ENCODE peak calls at places on chromosome 16, in eight cellular contexts. One of them, this sample, is unnamed.

GRCh38 chr16:57736419-57737281 is 1.1 kb downstream of the KATNB1 start:
- DNase-seq in H1: no peak
- DNase-seq in H54: peak
- DNase-seq in body of pancreas: peak
- DNase-seq in prostate gland: no peak
- DNase-seq in Peyer's patch: peak
- DNase-seq in A549: peak
- DNase-seq in ovary: no peak
- DNase-seq in this sample: no peak

GRCh38 chr16:54926166-54926838 is 4.4 kb upstream of the IRX5 start:
- DNase-seq in H1: no peak
- DNase-seq in H54: no peak
- DNase-seq in body of pancreas: no peak
- DNase-seq in prostate gland: no peak
- DNase-seq in Peyer's patch: no peak
- DNase-seq in A549: no peak
- DNase-seq in ovary: no peak
- DNase-seq in this sample: no peak

GRCh38 chr16:86252596-86252995 is 257.7 kb upstream of the FOXF1 start:
- DNase-seq in H1: peak
- DNase-seq in H54: peak
- DNase-seq in body of pancreas: no peak
- DNase-seq in prostate gland: no peak
- DNase-seq in Peyer's patch: no peak
- DNase-seq in A549: no peak
- DNase-seq in ovary: no peak
- DNase-seq in this sample: no peak

GRCh38 chr16:26857371-26857770 is 209.4 kb upstream of the C16orf82 start:
- DNase-seq in H1: no peak
- DNase-seq in H54: no peak
- DNase-seq in body of pancreas: no peak
- DNase-seq in prostate gland: no peak
- DNase-seq in Peyer's patch: no peak
- DNase-seq in A549: no peak
- DNase-seq in ovary: no peak
- DNase-seq in this sample: no peak

GRCh38 chr16:87052506-87052905 is 264.7 kb downstream of the C16orf95 start:
- DNase-seq in H1: no peak
- DNase-seq in H54: no peak
- DNase-seq in body of pancreas: no peak
- DNase-seq in prostate gland: no peak
- DNase-seq in Peyer's patch: no peak
- DNase-seq in A549: no peak
- DNase-seq in ovary: no peak
- DNase-seq in this sample: no peak

GRCh38 chr16:56912746-56913703 is 18.9 kb upstream of the HERPUD1 start:
- DNase-seq in H1: no peak
- DNase-seq in H54: no peak
- DNase-seq in body of pancreas: no peak
- DNase-seq in prostate gland: no peak
- DNase-seq in Peyer's patch: peak
- DNase-seq in A549: no peak
- DNase-seq in ovary: peak
- DNase-seq in this sample: no peak

GRCh38 chr16:2150418-2151187 is 2.2 kb downstream of the RAB26 start:
- DNase-seq in H1: peak
- DNase-seq in H54: peak
- DNase-seq in body of pancreas: peak
- DNase-seq in prostate gland: no peak
- DNase-seq in Peyer's patch: no peak
- DNase-seq in A549: peak
- DNase-seq in ovary: no peak
- DNase-seq in this sample: no peak

GRCh38 chr16:86994651-86995171 is 322.5 kb downstream of the C16orf95 start:
- DNase-seq in H1: no peak
- DNase-seq in H54: peak
- DNase-seq in body of pancreas: no peak
- DNase-seq in prostate gland: no peak
- DNase-seq in Peyer's patch: no peak
- DNase-seq in A549: peak
- DNase-seq in ovary: no peak
- DNase-seq in this sample: no peak

GRCh38 chr16:89958068-89958467 is 9.5 kb downstream of the DEF8 start:
- DNase-seq in H1: no peak
- DNase-seq in H54: peak
- DNase-seq in body of pancreas: peak
- DNase-seq in prostate gland: no peak
- DNase-seq in Peyer's patch: no peak
- DNase-seq in A549: peak
- DNase-seq in ovary: no peak
- DNase-seq in this sample: no peak

DNA sequence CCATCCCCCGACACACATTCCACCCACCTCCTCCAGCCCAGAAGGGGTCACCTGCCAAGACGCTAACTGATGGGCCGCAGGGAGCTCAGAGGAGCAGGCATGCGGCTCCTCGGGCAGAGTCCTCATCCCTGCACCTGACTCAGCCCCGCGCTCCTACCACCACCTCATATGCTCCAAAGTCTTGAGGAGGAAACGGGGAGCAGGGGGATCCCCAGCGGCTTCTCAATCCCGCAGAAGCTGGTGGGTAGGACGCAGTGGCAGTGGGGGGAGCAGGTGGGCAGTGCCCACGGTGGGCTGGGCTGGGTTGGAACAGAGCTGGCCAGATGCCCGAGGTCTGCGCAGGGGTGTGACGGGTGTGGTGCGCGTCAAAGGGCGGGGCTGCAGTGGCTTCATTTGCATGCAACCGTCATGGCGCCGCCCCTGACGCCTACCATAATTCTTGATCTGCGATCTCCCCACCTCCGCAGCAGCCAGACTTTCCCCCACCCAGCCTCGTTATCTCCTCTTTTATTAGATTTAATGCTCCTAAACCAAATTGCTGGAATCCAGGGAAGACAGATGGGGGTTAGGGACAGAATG is 39.0 kb upstream of the EMP2 start:
- DNase-seq in H1: no peak
- DNase-seq in H54: no peak
- DNase-seq in body of pancreas: peak
- DNase-seq in prostate gland: peak
- DNase-seq in Peyer's patch: peak
- DNase-seq in A549: no peak
- DNase-seq in ovary: no peak
- DNase-seq in this sample: no peak
- TF ChIP-seq POLR2A in H1: no peak
- TF ChIP-seq POLR2A in H54: no peak
- TF ChIP-seq POLR2A in body of pancreas: no peak
- TF ChIP-seq POLR2A in prostate gland: no peak
- TF ChIP-seq POLR2A in Peyer's patch: no peak
- TF ChIP-seq POLR2A in A549: no peak
- TF ChIP-seq POLR2A in ovary: no peak
- TF ChIP-seq POLR2A in this sample: no peak

GRCh38 chr16:67486805-67487204 is 3.5 kb upstream of the AGRP start:
- DNase-seq in H1: no peak
- DNase-seq in H54: no peak
- DNase-seq in body of pancreas: no peak
- DNase-seq in prostate gland: no peak
- DNase-seq in Peyer's patch: no peak
- DNase-seq in A549: no peak
- DNase-seq in ovary: no peak
- DNase-seq in this sample: no peak
- TF ChIP-seq POLR2A in H1: no peak
- TF ChIP-seq POLR2A in H54: no peak
- TF ChIP-seq POLR2A in body of pancreas: no peak
- TF ChIP-seq POLR2A in prostate gland: no peak
- TF ChIP-seq POLR2A in Peyer's patch: no peak
- TF ChIP-seq POLR2A in A549: no peak
- TF ChIP-seq POLR2A in ovary: no peak
- TF ChIP-seq POLR2A in this sample: no peak

GRCh38 chr16:31085371-31085770 is 3.4 kb downstream of the PRSS53 start:
- DNase-seq in H1: no peak
- DNase-seq in H54: no peak
- DNase-seq in body of pancreas: no peak
- DNase-seq in prostate gland: no peak
- DNase-seq in Peyer's patch: no peak
- DNase-seq in A549: no peak
- DNase-seq in ovary: no peak
- DNase-seq in this sample: no peak
- TF ChIP-seq POLR2A in H1: no peak
- TF ChIP-seq POLR2A in H54: no peak
- TF ChIP-seq POLR2A in body of pancreas: no peak
- TF ChIP-seq POLR2A in prostate gland: no peak
- TF ChIP-seq POLR2A in Peyer's patch: no peak
- TF ChIP-seq POLR2A in A549: no peak
- TF ChIP-seq POLR2A in ovary: no peak
- TF ChIP-seq POLR2A in this sample: no peak

GRCh38 chr16:81815429-81815766 is 36.3 kb downstream of the PLCG2 start:
- DNase-seq in H1: no peak
- DNase-seq in H54: no peak
- DNase-seq in body of pancreas: no peak
- DNase-seq in prostate gland: no peak
- DNase-seq in Peyer's patch: no peak
- DNase-seq in A549: no peak
- DNase-seq in ovary: no peak
- DNase-seq in this sample: peak

GRCh38 chr16:81817296-81817695 is 38.2 kb downstream of the PLCG2 start:
- DNase-seq in H1: no peak
- DNase-seq in H54: no peak
- DNase-seq in body of pancreas: no peak
- DNase-seq in prostate gland: no peak
- DNase-seq in Peyer's patch: peak
- DNase-seq in A549: no peak
- DNase-seq in ovary: no peak
- DNase-seq in this sample: no peak

GRCh38 chr16:81816351-81816750 is 37.3 kb downstream of the PLCG2 start:
- DNase-seq in H1: no peak
- DNase-seq in H54: no peak
- DNase-seq in body of pancreas: no peak
- DNase-seq in prostate gland: no peak
- DNase-seq in Peyer's patch: no peak
- DNase-seq in A549: no peak
- DNase-seq in ovary: no peak
- DNase-seq in this sample: no peak

GRCh38 chr16:81817789-81818304 is 38.8 kb downstream of the PLCG2 start:
- DNase-seq in H1: no peak
- DNase-seq in H54: no peak
- DNase-seq in body of pancreas: no peak
- DNase-seq in prostate gland: no peak
- DNase-seq in Peyer's patch: peak
- DNase-seq in A549: no peak
- DNase-seq in ovary: no peak
- DNase-seq in this sample: peak

GRCh38 chr16:81816793-81817210 is 37.7 kb downstream of the PLCG2 start:
- DNase-seq in H1: no peak
- DNase-seq in H54: no peak
- DNase-seq in body of pancreas: no peak
- DNase-seq in prostate gland: no peak
- DNase-seq in Peyer's patch: peak
- DNase-seq in A549: no peak
- DNase-seq in ovary: no peak
- DNase-seq in this sample: peak
- TF ChIP-seq POLR2A in H1: no peak
- TF ChIP-seq POLR2A in H54: no peak
- TF ChIP-seq POLR2A in body of pancreas: no peak
- TF ChIP-seq POLR2A in prostate gland: no peak
- TF ChIP-seq POLR2A in Peyer's patch: no peak
- TF ChIP-seq POLR2A in A549: no peak
- TF ChIP-seq POLR2A in ovary: no peak
- TF ChIP-seq POLR2A in this sample: no peak

GRCh38 chr16:20307240-20307671 is 20.1 kb downstream of the GP2 start:
- DNase-seq in H1: no peak
- DNase-seq in H54: no peak
- DNase-seq in body of pancreas: no peak
- DNase-seq in prostate gland: no peak
- DNase-seq in Peyer's patch: no peak
- DNase-seq in A549: no peak
- DNase-seq in ovary: no peak
- DNase-seq in this sample: no peak
- TF ChIP-seq POLR2A in H1: no peak
- TF ChIP-seq POLR2A in H54: no peak
- TF ChIP-seq POLR2A in body of pancreas: no peak
- TF ChIP-seq POLR2A in prostate gland: no peak
- TF ChIP-seq POLR2A in Peyer's patch: no peak
- TF ChIP-seq POLR2A in A549: no peak
- TF ChIP-seq POLR2A in ovary: no peak
- TF ChIP-seq POLR2A in this sample: no peak

GRCh38 chr16:67928147-67928546 is 3.5 kb downstream of the CTRL start:
- DNase-seq in H1: no peak
- DNase-seq in H54: no peak
- DNase-seq in body of pancreas: peak
- DNase-seq in prostate gland: no peak
- DNase-seq in Peyer's patch: no peak
- DNase-seq in A549: no peak
- DNase-seq in ovary: no peak
- DNase-seq in this sample: no peak
- TF ChIP-seq POLR2A in H1: no peak
- TF ChIP-seq POLR2A in H54: no peak
- TF ChIP-seq POLR2A in body of pancreas: no peak
- TF ChIP-seq POLR2A in prostate gland: no peak
- TF ChIP-seq POLR2A in Peyer's patch: no peak
- TF ChIP-seq POLR2A in A549: no peak
- TF ChIP-seq POLR2A in ovary: no peak
- TF ChIP-seq POLR2A in this sample: no peak

GRCh38 chr16:80200079-80200478 is 340.7 kb upstream of the DYNLRB2 start:
- DNase-seq in H1: no peak
- DNase-seq in H54: no peak
- DNase-seq in body of pancreas: no peak
- DNase-seq in prostate gland: no peak
- DNase-seq in Peyer's patch: no peak
- DNase-seq in A549: no peak
- DNase-seq in ovary: no peak
- DNase-seq in this sample: no peak

GRCh38 chr16:80199614-80200013 is 341.2 kb upstream of the DYNLRB2 start:
- DNase-seq in H1: no peak
- DNase-seq in H54: no peak
- DNase-seq in body of pancreas: no peak
- DNase-seq in prostate gland: no peak
- DNase-seq in Peyer's patch: no peak
- DNase-seq in A549: no peak
- DNase-seq in ovary: no peak
- DNase-seq in this sample: no peak

GRCh38 chr16:80198265-80198994 is 342.4 kb upstream of the DYNLRB2 start:
- DNase-seq in H1: no peak
- DNase-seq in H54: no peak
- DNase-seq in body of pancreas: no peak
- DNase-seq in prostate gland: no peak
- DNase-seq in Peyer's patch: no peak
- DNase-seq in A549: no peak
- DNase-seq in ovary: no peak
- DNase-seq in this sample: no peak

GRCh38 chr16:80198995-80199299 is 341.8 kb upstream of the DYNLRB2 start:
- DNase-seq in H1: no peak
- DNase-seq in H54: no peak
- DNase-seq in body of pancreas: no peak
- DNase-seq in prostate gland: no peak
- DNase-seq in Peyer's patch: no peak
- DNase-seq in A549: no peak
- DNase-seq in ovary: no peak
- DNase-seq in this sample: no peak

DNA sequence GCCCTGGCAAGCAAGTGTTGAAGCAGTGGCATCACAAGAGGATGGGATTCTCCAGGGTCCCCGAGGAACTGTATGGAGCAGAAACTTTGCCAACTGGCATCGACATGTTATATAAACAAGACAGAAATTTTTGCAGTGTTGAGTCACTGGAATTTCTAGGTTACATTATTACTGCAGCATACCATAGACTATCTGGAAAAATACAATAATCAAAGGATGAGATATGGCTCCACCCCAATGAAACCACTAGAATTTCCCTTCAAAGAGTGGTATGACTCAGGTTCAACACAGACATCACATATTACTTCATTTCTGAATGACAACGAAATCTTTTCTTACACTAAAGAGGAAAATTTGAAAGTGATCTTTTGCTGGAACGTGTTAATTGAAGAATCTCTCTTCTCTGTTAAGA is 343.0 kb upstream of the DYNLRB2 start:
- DNase-seq in H1: no peak
- DNase-seq in H54: peak
- DNase-seq in body of pancreas: no peak
- DNase-seq in prostate gland: no peak
- DNase-seq in Peyer's patch: no peak
- DNase-seq in A549: peak
- DNase-seq in ovary: no peak
- DNase-seq in this sample: no peak
- TF ChIP-seq POLR2A in H1: no peak
- TF ChIP-seq POLR2A in H54: no peak
- TF ChIP-seq POLR2A in body of pancreas: no peak
- TF ChIP-seq POLR2A in prostate gland: no peak
- TF ChIP-seq POLR2A in Peyer's patch: no peak
- TF ChIP-seq POLR2A in A549: no peak
- TF ChIP-seq POLR2A in ovary: no peak
- TF ChIP-seq POLR2A in this sample: no peak

This sample was measured in GM12878.